ENCODE peak calls at places on chromosomes 6 and 20, in eight cellular contexts. B is left kidney, T is ecto neural progenitor cell, S is skeletal muscle cell, M is endodermal cell, Y is NCI-H345, P is Right ventricle myocardium superior, K is B cell. Z is an unnamed sample.

GRCh38 chr6:129786548-129786947 is 74.6 kb downstream of the TMEM244 start:
- DNase-seq in B (no peak), T (no peak), S (no peak), M (no peak), Y (no peak), P (no peak), K (no peak), Z (no peak)

GRCh38 chr6:39294133-39294532 is 20.1 kb downstream of the KCNK17 start:
- DNase-seq in B (no peak), T (no peak), S (no peak), M (no peak), Y (no peak), P (no peak), K (no peak), Z (no peak)

GRCh38 chr6:57040011-57040410 is 6.5 kb upstream of the KIAA1586 start:
- DNase-seq in B (no peak), T (no peak), S (no peak), M (peak; percentile 69), Y (peak; percentile 2), P (no peak), K (no peak), Z (no peak)

GRCh38 chr20:14055127-14055742 is 59.9 kb downstream of the MACROD2 start:
- DNase-seq in B (peak; percentile 87), T (no peak), S (peak; percentile 25), M (no peak), Y (peak; percentile 75), P (no peak), K (peak; percentile 51), Z (peak; percentile 68)

GRCh38 chr6:159788757-159789376 is 535 bp downstream of the TCP1 start:
- DNase-seq in B (peak; percentile 68), T (peak; percentile 52), S (no peak), M (peak; percentile 65), Y (no peak), P (peak; percentile 55), K (no peak), Z (no peak)

GRCh38 chr6:80403365-80403764 is 296.9 kb downstream of the BCKDHB start:
- DNase-seq in B (no peak), T (no peak), S (no peak), M (no peak), Y (no peak), P (no peak), K (no peak), Z (no peak)

GRCh38 chr6:85923013-85923430 is 280.3 kb upstream of the SYNCRIP start:
- DNase-seq in B (peak; percentile 81), T (peak; percentile 53), S (peak; percentile 3), M (peak; percentile 83), Y (peak; percentile 42), P (no peak), K (peak; percentile 11), Z (no peak)

GRCh38 chr20:50724851-50725721 is 6.3 kb upstream of the PARD6B start:
- DNase-seq in B (peak; percentile 95), T (peak; percentile 78), S (peak; percentile 91), M (peak; percentile 75), Y (no peak), P (peak; percentile 68), K (no peak), Z (no peak)

GRCh38 chr6:158654498-158654897 is 4.6 kb downstream of the SYTL3 start:
- DNase-seq in B (peak; percentile 76), T (no peak), S (peak; percentile 58), M (peak; percentile 46), Y (no peak), P (peak; percentile 88), K (no peak), Z (peak; percentile 53)

GRCh38 chr6:551405-551804 is 105.5 kb downstream of the HUS1B start:
- DNase-seq in B (peak; percentile 36), T (peak; percentile 64), S (peak; percentile 15), M (peak; percentile 82), Y (no peak), P (no peak), K (peak; percentile 15), Z (no peak)

GRCh38 chr20:39025883-39026282 is 63.7 kb downstream of the DHX35 start:
- DNase-seq in B (no peak), T (no peak), S (no peak), M (no peak), Y (no peak), P (no peak), K (no peak), Z (no peak)

GRCh38 chr6:159655409-159655988 is 37.5 kb downstream of the SOD2 start:
- DNase-seq in B (no peak), T (peak; percentile 45), S (no peak), M (peak; percentile 78), Y (no peak), P (no peak), K (no peak), Z (no peak)

GRCh38 chr20:38395165-38395564 is 40.0 kb downstream of the SNHG17 start:
- DNase-seq in B (no peak), T (no peak), S (no peak), M (peak; percentile 13), Y (no peak), P (no peak), K (no peak), Z (no peak)

GRCh38 chr6:5082487-5083306 is 2.4 kb upstream of the PPP1R3G start:
- DNase-seq in B (peak; percentile 34), T (no peak), S (peak; percentile 54), M (no peak), Y (no peak), P (no peak), K (no peak), Z (no peak)

GRCh38 chr20:49993301-49993751 is 10.5 kb downstream of the SNAI1 start:
- DNase-seq in B (no peak), T (no peak), S (no peak), M (no peak), Y (no peak), P (no peak), K (peak; percentile 62), Z (no peak)

GRCh38 chr20:61353261-61353995 is 101.4 kb downstream of the CDH4 start:
- DNase-seq in B (no peak), T (no peak), S (peak; percentile 18), M (no peak), Y (no peak), P (no peak), K (no peak), Z (no peak)

GRCh38 chr6:163398796-163399195 is 15.7 kb upstream of the QKI start:
- DNase-seq in B (no peak), T (no peak), S (no peak), M (no peak), Y (no peak), P (peak; percentile 74), K (no peak), Z (no peak)